ENCODE peak calls at places on chromosomes 16 and 17, in nine cellular contexts. One of them, this sample, is unnamed.

GRCh38 chr16:81831722-81832126 is 52.6 kb downstream of the PLCG2 start:
- DNase-seq in GM12865: peak; percentile 96
- DNase-seq in brain microvascular endothelial cell: no peak
- DNase-seq in CD8-positive, alpha-beta T cell: peak; percentile 22
- DNase-seq in cardiac muscle cell: no peak
- DNase-seq in IMR-90: no peak
- DNase-seq in heart left ventricle: peak; percentile 36
- DNase-seq in ovary: no peak
- DNase-seq in mucosa of descending colon: peak; percentile 55
- DNase-seq in this sample: no peak

GRCh38 chr16:49588729-49589384 is 215.3 kb downstream of the C16orf78 start:
- DNase-seq in heart left ventricle: no peak
- DNase-seq in IMR-90: peak; percentile 24
- DNase-seq in CD8-positive, alpha-beta T cell: no peak
- DNase-seq in ovary: no peak
- DNase-seq in brain microvascular endothelial cell: peak; percentile 86
- DNase-seq in GM12865: no peak
- DNase-seq in mucosa of descending colon: no peak
- DNase-seq in cardiac muscle cell: no peak
- DNase-seq in this sample: no peak

GRCh38 chr16:57698812-57699405 is 4.3 kb downstream of the DRC7 start:
- DNase-seq in brain microvascular endothelial cell: no peak
- DNase-seq in ovary: no peak
- DNase-seq in IMR-90: no peak
- DNase-seq in CD8-positive, alpha-beta T cell: no peak
- DNase-seq in cardiac muscle cell: no peak
- DNase-seq in heart left ventricle: no peak
- DNase-seq in mucosa of descending colon: no peak
- DNase-seq in GM12865: no peak
- DNase-seq in this sample: no peak

GRCh38 chr16:89422905-89423630 is 67.3 kb downstream of the ANKRD11 start:
- DNase-seq in cardiac muscle cell: peak; percentile 41
- DNase-seq in IMR-90: peak; percentile 79
- DNase-seq in brain microvascular endothelial cell: peak; percentile 74
- DNase-seq in GM12865: peak; percentile 88
- DNase-seq in mucosa of descending colon: no peak
- DNase-seq in ovary: no peak
- DNase-seq in CD8-positive, alpha-beta T cell: no peak
- DNase-seq in heart left ventricle: no peak
- DNase-seq in this sample: no peak

GRCh38 chr17:27318633-27319032 is 24.7 kb downstream of the WSB1 start:
- DNase-seq in GM12865: no peak
- DNase-seq in CD8-positive, alpha-beta T cell: no peak
- DNase-seq in ovary: no peak
- DNase-seq in heart left ventricle: no peak
- DNase-seq in IMR-90: no peak
- DNase-seq in brain microvascular endothelial cell: no peak
- DNase-seq in cardiac muscle cell: no peak
- DNase-seq in mucosa of descending colon: no peak
- DNase-seq in this sample: no peak

GRCh38 chr17:50817142-50817751 is 18.1 kb upstream of the WFIKKN2 start:
- DNase-seq in mucosa of descending colon: peak; percentile 71
- DNase-seq in ovary: peak; percentile 62
- DNase-seq in heart left ventricle: no peak
- DNase-seq in cardiac muscle cell: peak; percentile 60
- DNase-seq in brain microvascular endothelial cell: no peak
- DNase-seq in IMR-90: no peak
- DNase-seq in GM12865: peak; percentile 59
- DNase-seq in CD8-positive, alpha-beta T cell: peak; percentile 32
- DNase-seq in this sample: no peak

GRCh38 chr16:84931107-84931494 is 80.2 kb downstream of the ZDHHC7 start:
- DNase-seq in ovary: no peak
- DNase-seq in mucosa of descending colon: no peak
- DNase-seq in heart left ventricle: no peak
- DNase-seq in IMR-90: no peak
- DNase-seq in cardiac muscle cell: no peak
- DNase-seq in GM12865: no peak
- DNase-seq in brain microvascular endothelial cell: no peak
- DNase-seq in CD8-positive, alpha-beta T cell: no peak
- DNase-seq in this sample: no peak

GRCh38 chr17:57817299-57817698 is 32.5 kb downstream of the MRPS23 start:
- DNase-seq in CD8-positive, alpha-beta T cell: no peak
- DNase-seq in mucosa of descending colon: no peak
- DNase-seq in cardiac muscle cell: no peak
- DNase-seq in brain microvascular endothelial cell: no peak
- DNase-seq in heart left ventricle: no peak
- DNase-seq in ovary: no peak
- DNase-seq in IMR-90: no peak
- DNase-seq in GM12865: no peak
- DNase-seq in this sample: no peak

GRCh38 chr16:24075929-24076716 is 180.0 kb upstream of the CACNG3 start:
- DNase-seq in mucosa of descending colon: no peak
- DNase-seq in IMR-90: no peak
- DNase-seq in cardiac muscle cell: peak; percentile 20
- DNase-seq in ovary: no peak
- DNase-seq in heart left ventricle: no peak
- DNase-seq in GM12865: peak; percentile 34
- DNase-seq in brain microvascular endothelial cell: no peak
- DNase-seq in CD8-positive, alpha-beta T cell: no peak
- DNase-seq in this sample: peak; percentile 13

GRCh38 chr16:14366447-14366846 is 263.6 kb downstream of the PARN start:
- DNase-seq in GM12865: no peak
- DNase-seq in mucosa of descending colon: no peak
- DNase-seq in cardiac muscle cell: no peak
- DNase-seq in heart left ventricle: no peak
- DNase-seq in CD8-positive, alpha-beta T cell: no peak
- DNase-seq in IMR-90: no peak
- DNase-seq in brain microvascular endothelial cell: no peak
- DNase-seq in ovary: no peak
- DNase-seq in this sample: no peak

GRCh38 chr16:14362774-14363371 is 267.2 kb downstream of the PARN start:
- DNase-seq in IMR-90: peak; percentile 74
- DNase-seq in GM12865: no peak
- DNase-seq in ovary: no peak
- DNase-seq in mucosa of descending colon: no peak
- DNase-seq in CD8-positive, alpha-beta T cell: no peak
- DNase-seq in cardiac muscle cell: no peak
- DNase-seq in heart left ventricle: no peak
- DNase-seq in brain microvascular endothelial cell: peak; percentile 21
- DNase-seq in this sample: no peak

GRCh38 chr16:14364386-14365199 is 265.5 kb downstream of the PARN start:
- DNase-seq in CD8-positive, alpha-beta T cell: no peak
- DNase-seq in IMR-90: peak; percentile 89
- DNase-seq in heart left ventricle: no peak
- DNase-seq in brain microvascular endothelial cell: peak; percentile 83
- DNase-seq in mucosa of descending colon: no peak
- DNase-seq in GM12865: no peak
- DNase-seq in ovary: no peak
- DNase-seq in cardiac muscle cell: no peak
- DNase-seq in this sample: peak; percentile 73

GRCh38 chr16:14365200-14365851 is 264.7 kb downstream of the PARN start:
- DNase-seq in cardiac muscle cell: no peak
- DNase-seq in IMR-90: no peak
- DNase-seq in mucosa of descending colon: no peak
- DNase-seq in heart left ventricle: no peak
- DNase-seq in brain microvascular endothelial cell: no peak
- DNase-seq in CD8-positive, alpha-beta T cell: no peak
- DNase-seq in GM12865: no peak
- DNase-seq in ovary: no peak
- DNase-seq in this sample: no peak

GRCh38 chr16:14364112-14364385 is 266.0 kb downstream of the PARN start:
- DNase-seq in ovary: no peak
- DNase-seq in CD8-positive, alpha-beta T cell: no peak
- DNase-seq in brain microvascular endothelial cell: no peak
- DNase-seq in mucosa of descending colon: no peak
- DNase-seq in GM12865: no peak
- DNase-seq in heart left ventricle: no peak
- DNase-seq in IMR-90: no peak
- DNase-seq in cardiac muscle cell: no peak
- DNase-seq in this sample: no peak
- H3K4me3 ChIP-seq in ovary: no peak overlapping the region
- H3K4me3 ChIP-seq in CD8-positive, alpha-beta T cell: no peak overlapping the region
- H3K4me3 ChIP-seq in brain microvascular endothelial cell: no peak overlapping the region
- H3K4me3 ChIP-seq in mucosa of descending colon: no peak overlapping the region
- H3K4me3 ChIP-seq in GM12865: no peak overlapping the region
- H3K4me3 ChIP-seq in heart left ventricle: no peak overlapping the region
- H3K4me3 ChIP-seq in IMR-90: no peak overlapping the region
- H3K4me3 ChIP-seq in cardiac muscle cell: no peak overlapping the region
- H3K4me3 ChIP-seq in this sample: peak overlapping the region; percentile 26

DNA sequence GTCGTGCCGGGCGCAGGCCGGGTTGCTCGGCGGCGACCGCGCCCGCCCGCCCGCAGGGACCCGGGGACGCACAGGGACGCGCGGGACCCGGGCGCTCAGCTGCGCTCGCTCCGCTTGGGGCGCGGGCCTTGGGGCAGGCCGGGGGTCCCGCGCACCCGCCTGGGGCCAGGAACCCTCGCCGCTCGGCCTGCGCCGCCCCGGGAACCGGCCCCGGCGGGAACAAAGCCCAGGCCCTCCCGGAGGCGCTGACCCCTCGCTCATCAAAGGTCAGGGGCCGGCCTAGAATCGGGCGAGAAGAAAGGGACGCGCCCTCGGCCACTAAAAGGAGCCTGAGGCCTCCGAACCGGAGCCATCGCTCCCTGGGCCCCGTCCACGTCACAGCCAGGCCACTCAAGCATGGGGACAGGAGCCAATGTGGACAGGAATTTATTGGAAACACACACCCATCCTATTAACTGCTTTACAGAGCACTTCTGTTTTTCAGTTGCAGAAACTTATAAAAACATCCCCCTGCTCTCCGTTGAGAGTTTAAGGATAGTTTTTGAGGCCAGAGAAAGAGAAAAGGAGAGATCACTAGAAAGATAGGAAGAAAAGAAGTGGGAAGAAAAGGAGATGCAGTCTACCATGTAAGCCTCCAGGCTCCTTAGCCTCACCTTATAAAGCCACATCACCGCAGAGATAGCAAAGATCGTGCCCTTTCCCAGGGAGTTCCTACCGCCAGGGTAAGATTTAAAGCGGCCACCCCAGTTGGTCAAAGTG is 543 bp upstream of the ZFHX3 start:
- DNase-seq in cardiac muscle cell: peak; percentile 62
- DNase-seq in brain microvascular endothelial cell: no peak
- DNase-seq in CD8-positive, alpha-beta T cell: no peak
- DNase-seq in IMR-90: no peak
- DNase-seq in mucosa of descending colon: peak; percentile 74
- DNase-seq in GM12865: no peak
- DNase-seq in ovary: peak; percentile 64
- DNase-seq in heart left ventricle: peak; percentile 74
- DNase-seq in this sample: no peak
- TF ChIP-seq CTCF in cardiac muscle cell: no peak
- TF ChIP-seq CTCF in brain microvascular endothelial cell: no peak
- TF ChIP-seq CTCF in CD8-positive, alpha-beta T cell: no peak
- TF ChIP-seq CTCF in IMR-90: no peak
- TF ChIP-seq CTCF in mucosa of descending colon: no peak
- TF ChIP-seq CTCF in GM12865: no peak
- TF ChIP-seq CTCF in ovary: no peak
- TF ChIP-seq CTCF in heart left ventricle: no peak
- TF ChIP-seq CTCF in this sample: no peak

DNA sequence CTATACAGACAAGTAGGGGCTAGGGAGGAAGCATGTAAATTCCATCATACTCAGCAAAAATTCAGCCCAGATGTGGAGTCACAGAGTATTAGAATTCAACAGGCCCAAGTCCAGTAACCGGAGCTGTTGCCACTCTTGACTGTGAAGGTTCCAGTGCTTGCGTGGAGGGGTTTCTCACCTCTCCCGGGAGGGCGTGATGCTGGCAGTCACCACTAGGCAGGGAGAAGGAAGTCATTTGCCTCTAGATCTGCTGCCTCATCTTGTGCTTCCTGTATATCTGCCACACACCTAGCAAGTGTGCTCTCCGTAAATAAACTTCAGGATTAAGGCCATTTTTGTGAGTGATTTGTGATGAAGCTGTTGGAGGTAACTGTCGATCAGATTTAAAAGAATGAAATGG is 1.0 kb upstream of the CKLF start:
- DNase-seq in CD8-positive, alpha-beta T cell: no peak
- DNase-seq in mucosa of descending colon: peak; percentile 59
- DNase-seq in brain microvascular endothelial cell: no peak
- DNase-seq in IMR-90: peak; percentile 9
- DNase-seq in ovary: no peak
- DNase-seq in heart left ventricle: no peak
- DNase-seq in cardiac muscle cell: peak; percentile 27
- DNase-seq in GM12865: peak; percentile 36
- DNase-seq in this sample: no peak
- H3K4me3 ChIP-seq in CD8-positive, alpha-beta T cell: peak overlapping the region; percentile 95
- H3K4me3 ChIP-seq in mucosa of descending colon: no peak overlapping the region
- H3K4me3 ChIP-seq in brain microvascular endothelial cell: no peak overlapping the region
- H3K4me3 ChIP-seq in IMR-90: no peak overlapping the region
- H3K4me3 ChIP-seq in ovary: no peak overlapping the region
- H3K4me3 ChIP-seq in heart left ventricle: peak overlapping the region; percentile 65
- H3K4me3 ChIP-seq in cardiac muscle cell: no peak overlapping the region
- H3K4me3 ChIP-seq in GM12865: no peak overlapping the region
- H3K4me3 ChIP-seq in this sample: no peak overlapping the region

GRCh38 chr16:21301168-21301894 is 23.2 kb upstream of the CRYM start:
- DNase-seq in ovary: peak; percentile 59
- DNase-seq in cardiac muscle cell: peak; percentile 60
- DNase-seq in heart left ventricle: peak; percentile 65
- DNase-seq in GM12865: peak; percentile 88
- DNase-seq in CD8-positive, alpha-beta T cell: no peak
- DNase-seq in IMR-90: peak; percentile 61
- DNase-seq in brain microvascular endothelial cell: peak; percentile 43
- DNase-seq in mucosa of descending colon: peak; percentile 91
- DNase-seq in this sample: peak; percentile 39
- TF ChIP-seq CTCF in ovary: no peak
- TF ChIP-seq CTCF in cardiac muscle cell: peak; percentile 25
- TF ChIP-seq CTCF in heart left ventricle: no peak
- TF ChIP-seq CTCF in GM12865: peak; percentile 30
- TF ChIP-seq CTCF in CD8-positive, alpha-beta T cell: no peak
- TF ChIP-seq CTCF in IMR-90: peak; percentile 29
- TF ChIP-seq CTCF in brain microvascular endothelial cell: no peak
- TF ChIP-seq CTCF in mucosa of descending colon: no peak
- TF ChIP-seq CTCF in this sample: peak; percentile 16